ENCODE peak calls at places on chromosome 6, in four cellular contexts. F is HepG2, E is WTC11, S is HEK293T. A is an unnamed sample.

GRCh38 chr6:125746731-125747588 is 2.5 kb upstream of the HEY2 start:
- DNase-seq in S (peak; percentile 52), F (peak; percentile 59), E (peak; percentile 81), A (peak; percentile 42)

GRCh38 chr6:17863971-17864754 is 123.3 kb downstream of the KIF13A start:
- DNase-seq in S (no peak), F (peak; percentile 15), E (no peak), A (no peak)

GRCh38 chr6:131250121-131250520 is 114.9 kb downstream of the AKAP7 start:
- DNase-seq in F (no peak), E (peak; percentile 48), S (no peak), A (no peak)

GRCh38 chr6:138105880-138106664 is 1.1 kb downstream of the PERP start:
- DNase-seq in F (peak; percentile 63), S (peak; percentile 53), E (peak; percentile 40), A (no peak)

GRCh38 chr6:128723667-128724066 is 159.3 kb upstream of the LAMA2 start:
- DNase-seq in S (no peak), F (no peak), E (no peak), A (no peak)

GRCh38 chr6:1255646-1256365 is 56.1 kb upstream of the FOXQ1 start:
- DNase-seq in S (no peak), F (no peak), E (no peak), A (no peak)

GRCh38 chr6:163014736-163015135 is 287.0 kb downstream of the PACRG start:
- DNase-seq in F (no peak), S (no peak), E (no peak), A (no peak)

GRCh38 chr6:167152858-167153257 is 4.9 kb downstream of the GPR31 start:
- DNase-seq in E (no peak), S (no peak), F (no peak), A (no peak)

GRCh38 chr6:111564482-111564945 is 41.2 kb downstream of the TRAF3IP2 start:
- DNase-seq in F (no peak), S (no peak), E (no peak), A (no peak)

GRCh38 chr6:118650500-118651281 is 700 bp downstream of the CEP85L start:
- DNase-seq in E (peak; percentile 59), F (no peak), S (peak; percentile 50), A (peak; percentile 61)

GRCh38 chr6:151722342-151722741 is 85.1 kb upstream of the ESR1 start:
- DNase-seq in S (no peak), F (no peak), E (no peak), A (no peak)

GRCh38 chr6:52509281-52510212 is 67.3 kb downstream of the TRAM2 start:
- DNase-seq in E (no peak), F (no peak), S (no peak), A (no peak)

GRCh38 chr6:161487694-161488093 is 213.8 kb upstream of the AGPAT4 start:
- DNase-seq in S (no peak), E (no peak), F (no peak), A (no peak)

GRCh38 chr6:1856381-1856780 is 246.7 kb downstream of the FOXC1 start:
- DNase-seq in F (no peak), E (no peak), S (no peak), A (no peak)

GRCh38 chr6:73803562-73804221 is 107.7 kb downstream of the CD109 start:
- DNase-seq in S (peak; percentile 68), F (peak; percentile 35), E (peak; percentile 68), A (peak; percentile 19)

GRCh38 chr6:7991992-7992815 is 72.0 kb downstream of the BLOC1S5 start:
- DNase-seq in S (peak; percentile 33), F (peak; percentile 69), E (no peak), A (peak; percentile 64)

GRCh38 chr6:44119704-44120262 is 7.5 kb downstream of the MRPL14 start:
- DNase-seq in F (no peak), E (no peak), S (no peak), A (no peak)

GRCh38 chr6:143007626-143008025 is 53.1 kb upstream of the AIG1 start:
- DNase-seq in S (no peak), E (no peak), F (no peak), A (no peak)

GRCh38 chr6:10418862-10419748 is 4.2 kb upstream of the TFAP2A start:
- DNase-seq in S (no peak), F (no peak), E (peak; percentile 83), A (peak; percentile 71)

GRCh38 chr6:79671605-79672266 is 40.6 kb downstream of the SH3BGRL2 start:
- DNase-seq in E (no peak), F (peak; percentile 35), S (no peak), A (peak; percentile 42)

GRCh38 chr6:161355731-161356130 is 81.9 kb upstream of the AGPAT4 start:
- DNase-seq in F (no peak), E (no peak), S (no peak), A (no peak)

GRCh38 chr6:84546427-84546914 is 217.9 kb downstream of the TBX18 start:
- DNase-seq in E (no peak), S (no peak), F (no peak), A (no peak)

GRCh38 chr6:22972771-22973170 is 403.4 kb downstream of the HDGFL1 start:
- DNase-seq in E (no peak), S (no peak), F (no peak), A (no peak)
- TF ChIP-seq ELF4 in E (no peak), S (no peak), F (no peak), A (no peak)

GRCh38 chr6:33189625-33190024 is 2.6 kb downstream of the COL11A2 start:
- DNase-seq in E (no peak), F (no peak), S (no peak), A (no peak)
- TF ChIP-seq ELF4 in E (no peak), F (no peak), S (no peak), A (no peak)

GRCh38 chr6:75230484-75231325 is 12.9 kb downstream of the COX7A2 start:
- DNase-seq in E (peak; percentile 41), F (peak; percentile 58), S (peak; percentile 60), A (peak; percentile 41)
- TF ChIP-seq ELF4 in E (no peak), F (no peak), S (no peak), A (no peak)

GRCh38 chr6:16430661-16431089 is 192.3 kb downstream of the GMPR start:
- DNase-seq in S (no peak), E (no peak), F (peak; percentile 75), A (no peak)
- TF ChIP-seq ELF4 in S (no peak), E (no peak), F (no peak), A (peak; percentile 14)

GRCh38 chr6:147390909-147391536 is 117.5 kb upstream of the SAMD5 start:
- DNase-seq in E (no peak), S (peak; percentile 23), F (peak; percentile 27), A (peak; percentile 34)
- TF ChIP-seq ELF4 in E (no peak), S (no peak), F (no peak), A (no peak)

DNA sequence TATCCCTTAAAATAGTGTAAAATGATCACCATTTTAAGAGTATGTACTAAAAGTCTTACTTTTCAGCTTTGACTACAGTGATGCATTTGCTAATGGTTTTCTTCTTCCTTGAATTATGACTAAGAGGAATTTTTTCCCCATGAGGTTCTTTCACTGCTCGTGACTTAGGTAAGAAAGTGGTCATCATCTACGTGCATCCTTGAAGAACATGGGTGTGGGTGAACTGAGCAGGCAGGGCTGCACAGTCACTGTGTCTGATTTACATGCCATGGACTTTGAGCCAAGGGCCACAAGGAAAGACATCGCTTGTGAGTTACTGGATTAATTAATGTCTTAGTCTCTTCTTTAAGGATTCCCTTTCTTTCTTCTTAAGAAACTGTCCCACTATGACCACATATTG is 33.3 kb downstream of the NQO2 start:
- DNase-seq in E (no peak), S (no peak), F (no peak), A (no peak)
- TF ChIP-seq ELF4 in E (no peak), S (no peak), F (no peak), A (no peak)

GRCh38 chr6:170206317-170206621 is 84.6 kb downstream of the DLL1 start:
- DNase-seq in E (no peak), F (no peak), S (no peak), A (no peak)

GRCh38 chr6:170208651-170209353 is 82.1 kb downstream of the DLL1 start:
- DNase-seq in S (no peak), F (no peak), E (no peak), A (no peak)

GRCh38 chr6:170208171-170208601 is 82.7 kb downstream of the DLL1 start:
- DNase-seq in F (no peak), S (no peak), E (no peak), A (no peak)

GRCh38 chr6:170206931-170207431 is 83.9 kb downstream of the DLL1 start:
- DNase-seq in S (no peak), F (no peak), E (no peak), A (no peak)

DNA sequence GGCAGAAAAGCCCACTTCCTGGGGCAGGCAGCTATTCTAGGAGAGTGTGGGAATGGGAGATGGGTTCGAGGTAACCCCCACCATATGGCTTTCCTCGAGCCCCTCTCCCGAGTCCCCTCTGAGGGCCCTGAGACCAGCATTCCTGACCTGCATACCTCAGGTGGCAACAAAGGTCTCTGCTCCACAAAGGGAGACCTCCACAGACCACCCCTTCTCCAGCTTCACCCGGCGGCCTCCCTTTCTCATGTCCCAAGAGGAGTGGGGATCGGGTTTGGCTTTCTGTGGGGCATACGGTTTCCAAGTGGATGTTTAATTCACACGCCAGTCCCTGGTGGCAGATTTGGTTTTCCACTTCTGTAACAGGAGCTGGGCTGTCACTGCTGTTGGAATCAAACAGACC is 83.3 kb downstream of the DLL1 start:
- DNase-seq in E (no peak), F (no peak), S (no peak), A (no peak)
- TF ChIP-seq ELF4 in E (no peak), F (no peak), S (no peak), A (no peak)

GRCh38 chr6:132936641-132937040 is 122.3 kb downstream of the RPS12 start:
- DNase-seq in E (no peak), S (no peak), F (no peak), A (no peak)

GRCh38 chr6:132934496-132934895 is 120.1 kb downstream of the RPS12 start:
- DNase-seq in S (no peak), F (no peak), E (no peak), A (no peak)

GRCh38 chr6:132933085-132933484 is 118.7 kb downstream of the RPS12 start:
- DNase-seq in F (no peak), S (no peak), E (no peak), A (no peak)

GRCh38 chr6:132932566-132932965 is 118.2 kb downstream of the RPS12 start:
- DNase-seq in E (no peak), S (no peak), F (no peak), A (no peak)

GRCh38 chr6:132937466-132937906 is 123.1 kb downstream of the RPS12 start:
- DNase-seq in S (peak; percentile 68), F (peak; percentile 62), E (peak; percentile 62), A (peak; percentile 14)
- TF ChIP-seq ELF4 in S (no peak), F (no peak), E (no peak), A (no peak)